ENCODE peak calls at places on chromosomes 16 and 17, in four cellular contexts. G, P, T and X are unnamed samples.

GRCh38 chr17:1948517-1948825 is 76.7 kb downstream of the RTN4RL1 start:
- DNase-seq in G (no peak), P (no peak), T (no peak), X (no peak)

GRCh38 chr17:81536299-81537290 is 8.4 kb downstream of the FSCN2 start:
- DNase-seq in G (no peak), P (no peak), T (no peak), X (no peak)

GRCh38 chr17:47906443-47906842 is 10.4 kb downstream of the SP2 start:
- DNase-seq in G (no peak), P (no peak), T (no peak), X (no peak)

GRCh38 chr17:77247048-77247541 is 106.3 kb downstream of the SEC14L1 start:
- DNase-seq in G (peak; percentile 94), P (peak; percentile 84), T (peak; percentile 94), X (peak; percentile 92)

GRCh38 chr16:525520-526180 is 1.9 kb upstream of the CAPN15 start:
- DNase-seq in G (peak; percentile 70), P (no peak), T (no peak), X (peak; percentile 74)

GRCh38 chr17:1487939-1488825 is 4.3 kb downstream of the MYO1C start:
- DNase-seq in G (peak; percentile 87), P (peak; percentile 94), T (peak; percentile 87), X (peak; percentile 93)

GRCh38 chr16:5790512-5790911 is 692.9 kb upstream of the EEF2KMT start:
- DNase-seq in G (no peak), P (no peak), T (no peak), X (no peak)

GRCh38 chr17:28492352-28493310 is 13.5 kb upstream of the FOXN1 start:
- DNase-seq in G (no peak), P (no peak), T (no peak), X (no peak)

GRCh38 chr16:82699711-82700495 is 73.1 kb downstream of the CDH13 start:
- DNase-seq in G (no peak), P (peak; percentile 50), T (no peak), X (no peak)

GRCh38 chr17:71224824-71225575 is 895.8 kb upstream of the SOX9 start:
- DNase-seq in G (no peak), P (no peak), T (no peak), X (no peak)

GRCh38 chr16:22313141-22313781 is 16.1 kb downstream of the POLR3E start:
- DNase-seq in G (no peak), P (no peak), T (no peak), X (no peak)

GRCh38 chr16:89334461-89334860 is 117.0 kb downstream of the ZNF778 start:
- DNase-seq in G (no peak), P (no peak), T (no peak), X (no peak)

GRCh38 chr16:89334050-89334449 is 116.5 kb downstream of the ZNF778 start:
- DNase-seq in G (no peak), P (no peak), T (no peak), X (no peak)

GRCh38 chr16:89331371-89332109 is 114.0 kb downstream of the ZNF778 start:
- DNase-seq in G (no peak), P (no peak), T (no peak), X (no peak)

GRCh38 chr16:89330177-89330856 is 112.8 kb downstream of the ZNF778 start:
- DNase-seq in G (no peak), P (peak; percentile 57), T (peak; percentile 50), X (no peak)

DNA sequence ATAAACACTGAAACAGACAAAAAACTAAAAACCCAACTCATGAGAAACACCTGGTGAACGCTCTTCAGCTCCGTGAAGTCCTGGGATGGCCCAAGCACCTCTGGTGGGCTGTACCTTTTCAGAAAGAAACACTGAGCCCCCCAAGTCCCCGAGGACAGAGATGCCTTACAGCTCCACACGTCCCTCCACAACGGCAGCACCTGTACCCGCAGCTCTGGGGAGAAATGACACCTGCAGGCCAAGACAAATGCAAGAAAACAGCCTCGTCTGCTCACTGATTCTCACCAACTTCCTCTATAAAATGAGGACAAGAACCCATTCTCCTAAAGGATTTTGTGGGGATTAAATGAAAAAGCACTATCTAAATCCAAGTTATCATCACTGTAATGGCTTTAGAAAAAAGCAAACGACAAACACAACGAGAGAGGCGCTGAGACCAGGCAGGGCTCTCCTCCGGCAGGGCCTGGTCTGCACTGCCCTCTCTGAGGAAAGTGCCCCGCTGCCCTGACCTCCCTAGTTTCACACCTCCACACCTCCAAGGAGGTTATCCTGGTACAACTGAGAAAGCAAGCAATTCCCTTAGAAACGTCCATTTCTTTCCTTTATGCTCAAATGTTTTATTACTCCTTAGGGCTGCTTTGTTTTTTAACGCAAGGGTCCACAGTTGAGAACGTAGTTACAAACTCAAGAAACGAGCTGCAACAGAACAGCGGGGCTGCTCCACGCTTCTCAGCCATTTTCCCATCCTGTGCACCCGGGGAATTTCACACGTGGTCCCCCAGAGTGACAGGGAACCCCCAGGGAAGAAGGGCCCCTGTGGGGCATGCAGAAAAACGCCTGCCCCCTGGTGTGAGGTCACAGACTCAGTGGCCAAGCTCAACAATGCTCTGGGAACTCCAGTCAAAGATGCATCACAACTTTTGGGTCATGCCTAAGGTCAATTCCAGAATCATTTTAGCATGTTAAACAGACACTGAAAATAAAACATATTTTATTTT is 115.0 kb downstream of the ZNF778 start:
- DNase-seq in G (no peak), P (no peak), T (no peak), X (no peak)
- TF ChIP-seq CTCF in G (no peak), P (no peak), T (no peak), X (no peak)

GRCh38 chr17:73952498-73953205 is 250.8 kb upstream of the RPL38 start:
- DNase-seq in G (peak; percentile 70), P (peak; percentile 18), T (peak; percentile 58), X (peak; percentile 63)
- TF ChIP-seq CTCF in G (peak; percentile 22), P (peak; percentile 52), T (peak; percentile 25), X (no peak)

GRCh38 chr16:56295739-56296527 is 104.6 kb downstream of the GNAO1 start:
- DNase-seq in G (no peak), P (no peak), T (no peak), X (no peak)

GRCh38 chr16:56295059-56295673 is 103.9 kb downstream of the GNAO1 start:
- DNase-seq in G (no peak), P (no peak), T (no peak), X (no peak)

GRCh38 chr16:56294599-56294998 is 103.3 kb downstream of the GNAO1 start:
- DNase-seq in G (no peak), P (no peak), T (no peak), X (no peak)

GRCh38 chr16:56297684-56298083 is 106.4 kb downstream of the GNAO1 start:
- DNase-seq in G (no peak), P (no peak), T (no peak), X (no peak)

GRCh38 chr16:56294014-56294413 is 102.7 kb downstream of the GNAO1 start:
- DNase-seq in G (no peak), P (no peak), T (no peak), X (no peak)
- TF ChIP-seq CTCF in G (no peak), P (no peak), T (no peak), X (no peak)

GRCh38 chr16:50303605-50304466 is 37.5 kb downstream of the ADCY7 start:
- DNase-seq in G (peak; percentile 29), P (peak; percentile 6), T (no peak), X (no peak)
- TF ChIP-seq CTCF in G (no peak), P (no peak), T (no peak), X (no peak)

DNA sequence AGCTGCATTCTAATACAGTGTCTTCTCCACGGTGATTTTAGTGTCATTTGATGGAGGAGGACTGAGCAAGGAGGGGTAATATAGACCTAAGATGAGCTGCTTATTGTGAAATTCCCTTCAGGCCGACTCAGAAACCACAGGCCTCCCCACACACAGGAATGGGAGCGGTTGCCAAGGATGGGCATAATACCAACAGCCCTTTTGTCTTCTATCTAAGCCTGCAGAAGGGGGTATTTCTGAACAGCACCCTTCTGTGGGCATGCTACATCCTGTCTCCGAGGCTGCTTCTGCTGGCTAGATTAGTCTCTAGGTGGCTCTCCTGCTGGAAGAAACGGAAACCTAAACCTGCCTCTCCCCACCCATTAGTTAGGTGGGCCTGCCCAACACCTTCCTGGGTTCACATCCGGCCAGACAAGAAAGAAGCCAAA is 72.9 kb downstream of the CCDC182 start:
- DNase-seq in G (no peak), P (no peak), T (no peak), X (no peak)
- TF ChIP-seq CTCF in G (no peak), P (no peak), T (peak; percentile 57), X (no peak)

DNA sequence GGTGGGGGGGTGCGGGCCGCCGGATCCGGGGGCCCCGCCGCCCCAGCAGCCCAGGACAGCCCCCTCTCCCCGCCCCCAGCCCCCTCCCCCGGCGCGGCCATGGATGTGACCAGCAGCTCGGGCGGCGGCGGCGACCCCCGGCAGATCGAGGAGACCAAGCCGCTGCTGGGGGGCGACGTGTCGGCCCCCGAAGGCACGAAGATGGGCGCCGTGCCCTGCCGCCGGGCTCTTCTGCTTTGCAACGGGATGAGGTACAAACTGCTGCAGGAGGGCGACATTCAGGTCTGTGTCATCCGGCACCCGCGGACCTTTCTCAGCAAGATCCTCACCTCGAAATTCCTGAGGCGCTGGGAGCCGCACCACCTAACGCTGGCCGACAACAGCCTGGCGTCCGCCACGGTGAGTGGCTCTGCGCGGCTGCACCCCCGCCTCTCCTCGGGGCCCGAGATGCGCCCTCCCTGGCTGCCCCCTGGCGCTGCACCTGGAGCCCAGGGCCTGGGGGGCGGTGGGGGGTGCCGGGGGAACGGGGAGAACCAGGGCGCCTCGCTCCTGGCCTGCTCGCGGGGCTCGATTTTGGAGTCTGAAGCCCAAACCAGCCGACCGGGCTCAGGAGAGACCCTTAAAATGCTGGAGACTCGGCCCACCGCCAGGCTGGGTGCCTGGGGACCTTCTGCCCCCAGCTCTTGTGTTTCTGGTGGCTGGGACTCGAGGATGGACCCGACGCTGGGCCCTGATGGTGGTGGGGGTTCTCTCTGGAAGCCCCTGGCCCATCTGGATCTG is 725 bp downstream of the CMIP start:
- DNase-seq in G (peak; percentile 77), P (no peak), T (peak; percentile 45), X (peak; percentile 78)
- TF ChIP-seq CTCF in G (peak; percentile 39), P (peak; percentile 17), T (no peak), X (peak; percentile 31)

GRCh38 chr16:17211797-17212196 is 259.0 kb downstream of the XYLT1 start:
- DNase-seq in G (no peak), P (no peak), T (peak; percentile 59), X (no peak)
- TF ChIP-seq CTCF in G (peak; percentile 37), P (no peak), T (peak; percentile 60), X (no peak)

DNA sequence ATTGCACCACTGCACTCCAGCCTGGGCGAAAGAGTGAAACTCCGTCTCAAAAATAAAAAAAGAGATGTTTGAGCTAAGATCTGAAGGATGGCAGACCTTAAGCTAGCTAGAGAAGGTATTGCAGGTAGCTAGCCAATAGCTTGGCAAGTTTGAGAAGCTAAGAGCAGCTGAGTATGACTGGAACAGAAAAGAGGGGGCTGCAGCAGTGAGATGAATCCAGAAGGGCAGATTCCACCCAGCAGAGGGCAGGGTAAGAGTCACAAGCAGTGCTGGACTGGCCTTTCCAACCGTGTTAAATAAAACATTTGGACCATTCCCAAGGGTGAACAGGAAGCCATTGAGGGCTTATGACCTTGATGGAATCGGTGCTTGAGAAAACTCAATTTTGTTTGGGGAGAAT is 5.7 kb upstream of the PHAF1 start:
- DNase-seq in G (no peak), P (no peak), T (peak; percentile 21), X (no peak)
- TF ChIP-seq CTCF in G (no peak), P (peak; percentile 37), T (no peak), X (no peak)